ENCODE peak calls at places on chromosomes 1 and 21, in four cellular contexts. P is GM23338, O is GM23248, G is fibroblast of lung. N is an unnamed sample.
A peak's percentile ranks its signal among the peaks of the same experiment; 100 is the strongest.

GRCh38 chr1:228311091-228311490 is 95.5 kb downstream of the TRIM11 start:
- DNase-seq in P (no peak), O (no peak), G (no peak), N (no peak)

GRCh38 chr21:31204801-31205200 is 139.3 kb downstream of the TIAM1 start:
- DNase-seq in P (no peak), O (no peak), G (no peak), N (no peak)

GRCh38 chr1:96384611-96385010 is 337.0 kb upstream of the PTBP2 start:
- DNase-seq in P (no peak), O (no peak), G (no peak), N (no peak)

GRCh38 chr1:93827128-93827527 is 51.9 kb downstream of the DNTTIP2 start:
- DNase-seq in P (no peak), O (peak; percentile 46), G (no peak), N (no peak)

GRCh38 chr1:214002472-214002871 is 14.7 kb downstream of the PROX1 start:
- DNase-seq in P (no peak), O (peak; percentile 57), G (peak; percentile 73), N (no peak)

GRCh38 chr21:35508389-35508888 is 459.3 kb upstream of the RUNX1 start:
- DNase-seq in P (peak; percentile 85), O (peak; percentile 83), G (peak; percentile 72), N (no peak)

GRCh38 chr1:63632110-63632509 is 38.9 kb downstream of the PGM1 start:
- DNase-seq in P (no peak), O (no peak), G (no peak), N (no peak)

GRCh38 chr1:247113094-247113497 is 8.9 kb upstream of the ZNF669 start:
- DNase-seq in P (no peak), O (peak; percentile 38), G (peak; percentile 58), N (no peak)

GRCh38 chr1:80218112-80218511 is 1211.6 kb upstream of the ADGRL4 start:
- DNase-seq in P (peak; percentile 80), O (peak; percentile 49), G (peak; percentile 27), N (peak; percentile 67)

GRCh38 chr1:150022357-150022756 is 11.8 kb upstream of the OTUD7B start:
- DNase-seq in P (peak; percentile 60), O (no peak), G (no peak), N (no peak)

GRCh38 chr1:6149597-6149996 is 30.5 kb downstream of the CHD5 start:
- DNase-seq in P (no peak), O (no peak), G (no peak), N (no peak)

GRCh38 chr1:28592314-28593071 is 428 bp downstream of the RAB42 start:
- DNase-seq in P (peak; percentile 42), O (peak; percentile 39), G (no peak), N (peak; percentile 26)

GRCh38 chr1:93519196-93519825 is 71.4 kb downstream of the FNBP1L start:
- DNase-seq in P (no peak), O (peak; percentile 41), G (peak; percentile 40), N (no peak)

GRCh38 chr1:61639937-61640336 is 85.0 kb downstream of the TM2D1 start:
- DNase-seq in P (no peak), O (no peak), G (no peak), N (no peak)

GRCh38 chr1:50420283-50420682 is 3.0 kb downstream of the DMRTA2 start:
- DNase-seq in P (peak; percentile 43), O (no peak), G (no peak), N (no peak)

GRCh38 chr1:50420689-50421365 is 2.4 kb downstream of the DMRTA2 start:
- DNase-seq in P (peak; percentile 72), O (no peak), G (no peak), N (peak; percentile 34)

GRCh38 chr1:50422675-50422945 is 633 bp downstream of the DMRTA2 start:
- DNase-seq in P (no peak), O (no peak), G (no peak), N (no peak)

GRCh38 chr1:50421768-50422674 is 1.2 kb downstream of the DMRTA2 start:
- DNase-seq in P (peak; percentile 76), O (no peak), G (no peak), N (no peak)

GRCh38 chr1:50421366-50421748 is 1.9 kb downstream of the DMRTA2 start:
- DNase-seq in P (peak; percentile 55), O (no peak), G (no peak), N (no peak)
- TF ChIP-seq EZH2 in P (no peak), O (no peak), G (peak; percentile 68), N (peak; percentile 75)

GRCh38 chr21:45611296-45611695 is 32.2 kb upstream of the PCBP3 start:
- DNase-seq in P (no peak), O (no peak), G (no peak), N (no peak)

GRCh38 chr21:45612096-45613019 is 31.2 kb upstream of the PCBP3 start:
- DNase-seq in P (no peak), O (peak; percentile 68), G (peak; percentile 87), N (peak; percentile 46)

GRCh38 chr21:45615145-45615711 is 28.3 kb upstream of the PCBP3 start:
- DNase-seq in P (no peak), O (peak; percentile 67), G (peak; percentile 45), N (no peak)

GRCh38 chr21:45613881-45614280 is 29.6 kb upstream of the PCBP3 start:
- DNase-seq in P (no peak), O (no peak), G (no peak), N (no peak)

GRCh38 chr21:45613396-45613795 is 30.1 kb upstream of the PCBP3 start:
- DNase-seq in P (no peak), O (no peak), G (no peak), N (no peak)
- H3K27me3 ChIP-seq in P (no peaks in the 10 kb centered on the region), O (peaks cover 29% of the 10 kb centered on the region), G (no peaks in the 10 kb centered on the region), N (peaks cover 4% of the 10 kb centered on the region)

GRCh38 chr1:212696721-212697331 is 2.8 kb downstream of the BATF3 start:
- DNase-seq in P (no peak), O (no peak), G (no peak), N (no peak)
- TF ChIP-seq EZH2 in P (no peak), O (no peak), G (no peak), N (no peak)

GRCh38 chr1:153682730-153683129 is 4.2 kb downstream of the NPR1 start:
- DNase-seq in P (no peak), O (no peak), G (no peak), N (no peak)
- H3K27me3 ChIP-seq in P (peaks cover 35% of the 10 kb centered on the region), O (peaks cover 7% of the 10 kb centered on the region), G (peaks cover 41% of the 10 kb centered on the region), N (peaks cover 40% of the 10 kb centered on the region)

GRCh38 chr21:17612023-17612564 is 607 bp downstream of the BTG3 start:
- DNase-seq in P (peak; percentile 70), O (peak; percentile 69), G (peak; percentile 50), N (peak; percentile 41)
- TF ChIP-seq EZH2 in P (no peak), O (no peak), G (no peak), N (no peak)

GRCh38 chr1:196733091-196733970 is 41.3 kb upstream of the CFHR3 start:
- DNase-seq in P (no peak), O (no peak), G (no peak), N (no peak)

GRCh38 chr1:196734460-196734859 is 40.2 kb upstream of the CFHR3 start:
- DNase-seq in P (no peak), O (no peak), G (no peak), N (no peak)

GRCh38 chr1:196734006-196734405 is 40.6 kb upstream of the CFHR3 start:
- DNase-seq in P (no peak), O (no peak), G (no peak), N (no peak)

DNA sequence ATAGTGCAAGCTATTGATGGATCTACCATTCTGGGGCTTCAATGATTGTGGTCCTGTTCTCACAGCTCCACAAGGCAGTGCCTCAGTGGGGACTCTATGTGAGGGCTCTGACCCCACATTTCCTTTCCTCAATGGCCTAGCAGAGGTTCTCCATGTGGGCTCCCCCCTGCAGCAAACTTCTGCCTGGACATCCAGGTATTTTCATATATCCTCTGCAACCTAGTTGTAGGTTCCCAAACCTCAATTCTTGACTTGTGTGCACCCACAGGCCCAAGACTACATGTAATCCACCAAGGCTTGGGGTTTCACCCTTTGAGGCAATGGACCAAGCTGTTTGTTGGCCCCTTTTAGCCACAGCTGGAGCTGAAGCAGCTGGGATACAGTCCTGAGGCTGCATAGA is 35.9 kb upstream of the CFHR3 start:
- DNase-seq in P (no peak), O (no peak), G (no peak), N (no peak)
- H3K27me3 ChIP-seq in P (no peaks in the 10 kb centered on the region), O (no peaks in the 10 kb centered on the region), G (no peaks in the 10 kb centered on the region), N (no peaks in the 10 kb centered on the region)

DNA sequence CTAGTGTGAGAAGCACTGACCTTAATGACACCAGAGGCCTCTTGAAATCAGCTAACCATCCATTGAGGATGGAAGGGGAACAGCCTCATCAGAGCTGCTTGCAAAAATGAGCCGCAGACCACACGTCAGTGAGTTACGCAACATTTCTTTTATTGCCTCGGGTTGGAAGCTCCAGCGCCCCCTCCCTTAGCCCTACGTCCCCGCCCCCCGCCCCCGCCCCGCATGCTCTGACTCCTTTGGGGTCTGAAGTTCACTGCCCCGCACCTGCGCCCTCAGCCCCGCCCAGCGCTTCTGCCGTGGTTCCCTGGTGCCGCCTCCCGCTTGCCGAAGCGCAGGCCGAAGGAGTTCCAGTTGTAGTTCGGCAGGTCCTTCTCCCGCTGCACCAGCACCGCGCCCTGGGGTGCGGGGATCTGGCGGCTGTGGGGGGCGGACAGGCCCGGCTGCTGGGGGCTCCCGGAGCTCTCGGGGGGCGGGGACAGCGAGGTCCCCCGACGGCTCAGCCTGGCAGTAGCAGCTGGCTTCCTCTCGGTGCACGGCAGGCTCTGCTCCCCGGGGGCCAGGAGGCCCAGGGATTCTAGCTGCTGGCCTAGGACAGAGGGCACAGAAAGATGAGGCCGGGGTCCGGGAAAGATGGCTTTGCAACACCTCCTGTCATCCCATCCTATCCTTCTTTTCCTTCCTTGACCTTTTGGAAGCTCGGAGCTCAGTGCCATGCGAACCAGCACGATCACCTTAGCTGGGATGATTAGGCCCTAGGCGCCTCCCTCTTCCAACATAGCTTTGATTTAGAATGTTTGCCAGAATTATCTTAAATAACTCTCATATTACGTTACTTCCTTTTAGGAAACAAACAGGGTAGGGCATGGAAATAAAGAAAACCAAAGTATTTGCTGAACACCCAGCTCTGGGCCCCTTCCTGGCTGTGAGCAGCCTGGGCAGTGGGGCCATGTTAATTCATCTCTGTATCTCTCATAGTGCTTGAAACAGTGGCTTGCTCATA is 5.8 kb downstream of the KISS1 start:
- DNase-seq in P (peak; percentile 73), O (peak; percentile 74), G (peak; percentile 56), N (peak; percentile 35)
- TF ChIP-seq EZH2 in P (no peak), O (no peak), G (no peak), N (no peak)

GRCh38 chr1:37765937-37766664 is 1.2 kb upstream of the EPHA10 start:
- DNase-seq in P (peak; percentile 75), O (peak; percentile 8), G (no peak), N (no peak)
- H3K27me3 ChIP-seq in P (peaks cover 92% of the 10 kb centered on the region), O (peaks cover 50% of the 10 kb centered on the region), G (peaks cover 21% of the 10 kb centered on the region), N (peaks cover 89% of the 10 kb centered on the region)

GRCh38 chr1:215083408-215083961 is 948 bp downstream of the KCNK2 start:
- DNase-seq in P (peak; percentile 54), O (peak; percentile 79), G (peak; percentile 54), N (no peak)
- TF ChIP-seq EZH2 in P (peak; percentile 66), O (no peak), G (no peak), N (peak; percentile 98)

DNA sequence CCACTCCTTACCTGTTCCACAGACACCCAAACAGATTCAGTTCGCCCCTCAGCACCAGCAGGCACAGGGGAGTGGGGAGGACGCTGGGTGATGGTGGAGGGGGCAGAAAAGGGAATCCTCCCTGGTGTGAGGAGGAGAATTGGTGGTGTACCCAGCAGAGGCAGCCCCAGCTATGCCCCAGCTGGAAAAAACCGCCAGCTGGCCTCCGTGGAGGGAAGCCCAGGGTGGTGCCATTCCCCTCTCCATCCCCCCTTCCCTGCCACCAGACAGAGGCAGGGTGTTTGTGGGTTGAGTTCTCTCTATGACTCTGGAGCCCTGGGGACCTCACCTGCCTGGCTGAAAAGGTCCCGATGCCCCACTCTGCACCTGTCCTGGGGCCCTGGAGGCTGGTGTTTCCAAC is 27.9 kb downstream of the OPTC start:
- DNase-seq in P (no peak), O (no peak), G (no peak), N (no peak)
- H3K27me3 ChIP-seq in P (peaks cover 51% of the 10 kb centered on the region), O (no peaks in the 10 kb centered on the region), G (no peaks in the 10 kb centered on the region), N (no peaks in the 10 kb centered on the region)

N was measured in A673.